ENCODE peak calls at places on chromosomes 2 and 18, in seven cellular contexts. G is LNCaP clone FGC, O is BJ, H is fibroblast of pulmonary artery, C is kidney epithelial cell, D is astrocyte of the spinal cord, L is foreskin fibroblast. S is an unnamed sample.

GRCh38 chr18:50928551-50928950 is 39.3 kb upstream of the ELAC1 start:
- DNase-seq in G (no peak), O (no peak), H (no peak), C (peak; percentile 10), D (no peak), L (no peak), S (peak; percentile 1)

GRCh38 chr2:46643951-46644350 is 164.6 kb downstream of the TMEM247 start:
- DNase-seq in G (no peak), O (no peak), H (no peak), C (no peak), D (peak; percentile 52), L (no peak), S (peak; percentile 12)

GRCh38 chr2:169478339-169478738 is 955 bp upstream of the BBS5 start:
- DNase-seq in G (no peak), O (no peak), H (peak; percentile 90), C (no peak), D (no peak), L (peak; percentile 38), S (no peak)

GRCh38 chr2:113173563-113174368 is at the start of gene PSD4:
- DNase-seq in G (no peak), O (no peak), H (no peak), C (no peak), D (no peak), L (no peak), S (peak; percentile 96)

GRCh38 chr2:196696423-196697073 is 57.0 kb downstream of the CCDC150 start:
- DNase-seq in G (no peak), O (no peak), H (peak; percentile 60), C (peak; percentile 38), D (peak; percentile 72), L (peak; percentile 35), S (no peak)

GRCh38 chr2:48545244-48545643 is 15.3 kb downstream of the STON1 start:
- DNase-seq in G (no peak), O (no peak), H (no peak), C (no peak), D (no peak), L (no peak), S (no peak)

GRCh38 chr18:23422751-23423418 is 30.2 kb upstream of the RIOK3 start:
- DNase-seq in G (no peak), O (peak; percentile 25), H (peak; percentile 40), C (peak; percentile 42), D (no peak), L (peak; percentile 62), S (peak; percentile 91)

GRCh38 chr18:7532942-7533341 is 34.2 kb upstream of the PTPRM start:
- DNase-seq in G (no peak), O (no peak), H (no peak), C (no peak), D (no peak), L (no peak), S (no peak)

GRCh38 chr2:30225131-30225762 is 6.1 kb upstream of the LBH start:
- DNase-seq in G (no peak), O (peak; percentile 28), H (peak; percentile 76), C (no peak), D (peak; percentile 65), L (no peak), S (peak; percentile 76)

GRCh38 chr2:107822302-107822701 is 4.4 kb upstream of the RGPD4 start:
- DNase-seq in G (no peak), O (no peak), H (no peak), C (no peak), D (no peak), L (no peak), S (no peak)

GRCh38 chr2:156182132-156182531 is 150.4 kb downstream of the NR4A2 start:
- DNase-seq in G (peak; percentile 98), O (no peak), H (no peak), C (peak; percentile 42), D (no peak), L (no peak), S (no peak)

GRCh38 chr2:241865957-241866858 is 3.3 kb upstream of the RTP5 start:
- DNase-seq in G (no peak), O (no peak), H (no peak), C (no peak), D (no peak), L (no peak), S (peak; percentile 28)

GRCh38 chr2:133240505-133241230 is 327.6 kb downstream of the NCKAP5 start:
- DNase-seq in G (no peak), O (no peak), H (no peak), C (no peak), D (peak; percentile 43), L (no peak), S (no peak)

GRCh38 chr2:150679456-150680120 is 192.1 kb upstream of the RND3 start:
- DNase-seq in G (no peak), O (no peak), H (peak; percentile 35), C (no peak), D (no peak), L (no peak), S (no peak)

GRCh38 chr2:69643602-69644505 is at the start of gene AAK1:
- DNase-seq in G (no peak), O (peak; percentile 53), H (peak; percentile 90), C (peak; percentile 37), D (peak; percentile 91), L (peak; percentile 86), S (peak; percentile 95)

GRCh38 chr2:15142069-15142689 is 419.0 kb downstream of the NBAS start:
- DNase-seq in G (no peak), O (no peak), H (peak; percentile 3), C (no peak), D (no peak), L (no peak), S (peak; percentile 96)

GRCh38 chr2:15136639-15137038 is 424.5 kb downstream of the NBAS start:
- DNase-seq in G (no peak), O (no peak), H (no peak), C (no peak), D (no peak), L (no peak), S (no peak)

GRCh38 chr2:15145919-15146318 is 415.2 kb downstream of the NBAS start:
- DNase-seq in G (no peak), O (no peak), H (no peak), C (no peak), D (no peak), L (no peak), S (no peak)

GRCh38 chr2:15145046-15145817 is 415.9 kb downstream of the NBAS start:
- DNase-seq in G (no peak), O (no peak), H (no peak), C (no peak), D (no peak), L (no peak), S (no peak)

DNA sequence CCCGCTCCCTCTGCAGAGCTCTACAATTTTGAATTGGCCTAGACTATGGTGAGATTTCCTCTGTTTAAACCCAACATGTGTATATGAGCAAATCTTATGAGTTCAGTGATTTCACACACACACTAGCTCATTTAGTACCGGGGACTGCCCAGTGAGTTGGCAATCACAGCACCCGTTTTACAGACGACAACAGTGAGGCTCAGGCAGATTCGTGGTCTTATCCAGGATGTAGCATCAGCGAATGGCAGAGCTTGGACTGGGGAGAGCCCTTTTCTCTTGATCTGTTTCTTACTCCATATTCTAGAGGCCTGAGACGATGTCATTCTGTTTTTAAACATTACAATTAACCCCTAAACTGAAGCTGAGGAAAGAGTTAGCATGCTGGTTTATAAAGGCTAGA is 419.9 kb downstream of the NBAS start:
- DNase-seq in G (no peak), O (no peak), H (no peak), C (no peak), D (no peak), L (no peak), S (no peak)
- H3K4me3 ChIP-seq in G (no peak overlapping the region), O (no peak overlapping the region), H (no peak overlapping the region), C (no peak overlapping the region), D (no peak overlapping the region), L (no peak overlapping the region), S (no peak overlapping the region)

GRCh38 chr2:190177249-190177648 is 114.7 kb upstream of the MSTN start:
- DNase-seq in G (no peak), O (no peak), H (no peak), C (no peak), D (no peak), L (no peak), S (no peak)

GRCh38 chr2:190181066-190181681 is 118.6 kb upstream of the MSTN start:
- DNase-seq in G (no peak), O (no peak), H (no peak), C (no peak), D (no peak), L (peak; percentile 24), S (peak; percentile 45)

GRCh38 chr2:190179754-190180312 is 117.3 kb upstream of the MSTN start:
- DNase-seq in G (no peak), O (no peak), H (no peak), C (no peak), D (no peak), L (no peak), S (peak; percentile 8)

GRCh38 chr2:190180313-190181065 is 118.0 kb upstream of the MSTN start:
- DNase-seq in G (no peak), O (no peak), H (no peak), C (no peak), D (peak; percentile 20), L (peak; percentile 17), S (peak; percentile 87)

DNA sequence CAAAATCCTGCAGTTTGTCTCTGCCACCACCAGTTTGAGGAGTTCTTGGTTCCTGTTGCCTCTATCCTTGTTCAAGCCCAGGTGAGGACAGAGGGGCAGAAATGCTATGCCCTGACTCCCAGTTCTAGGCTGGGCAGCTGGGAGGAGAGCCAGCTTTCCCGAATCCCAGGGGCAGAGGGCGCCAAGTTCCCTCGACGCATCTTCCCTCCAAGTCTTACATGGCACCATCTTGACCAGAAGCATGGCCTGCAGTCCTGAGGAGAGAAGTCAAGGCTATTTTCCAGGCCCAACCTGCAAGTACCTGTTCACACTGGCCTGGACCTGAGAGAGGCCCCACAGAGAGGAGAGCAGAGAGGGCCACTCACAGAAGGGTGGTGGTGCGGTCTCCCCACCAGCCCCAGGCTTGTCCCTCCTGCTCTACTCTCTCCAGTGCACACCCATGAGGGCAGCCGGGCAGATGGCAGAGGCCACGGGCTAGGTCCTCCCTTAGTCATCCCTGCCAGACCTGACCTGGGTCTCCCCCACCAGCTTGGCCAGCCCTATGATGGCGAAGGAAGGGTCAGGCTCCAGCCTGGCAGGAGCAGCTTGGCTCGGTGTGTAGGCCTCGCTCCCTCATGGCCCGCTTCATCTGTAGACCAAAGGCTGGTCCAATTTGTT is 115.7 kb upstream of the MSTN start:
- DNase-seq in G (no peak), O (no peak), H (no peak), C (no peak), D (no peak), L (no peak), S (no peak)
- TF ChIP-seq CTCF in G (no peak), O (no peak), H (no peak), C (no peak), D (no peak), L (no peak), S (no peak)

GRCh38 chr18:44679912-44680270 is 797 bp upstream of the SETBP1 start:
- DNase-seq in G (no peak), O (no peak), H (peak; percentile 57), C (no peak), D (peak; percentile 40), L (no peak), S (peak; percentile 66)
- H3K4me3 ChIP-seq in G (peak overlapping the region; percentile 75), O (peak overlapping the region; percentile 82), H (peak overlapping the region; percentile 60), C (peak overlapping the region; percentile 72), D (peak overlapping the region; percentile 57), L (peak overlapping the region; percentile 71), S (peak overlapping the region; percentile 67)

DNA sequence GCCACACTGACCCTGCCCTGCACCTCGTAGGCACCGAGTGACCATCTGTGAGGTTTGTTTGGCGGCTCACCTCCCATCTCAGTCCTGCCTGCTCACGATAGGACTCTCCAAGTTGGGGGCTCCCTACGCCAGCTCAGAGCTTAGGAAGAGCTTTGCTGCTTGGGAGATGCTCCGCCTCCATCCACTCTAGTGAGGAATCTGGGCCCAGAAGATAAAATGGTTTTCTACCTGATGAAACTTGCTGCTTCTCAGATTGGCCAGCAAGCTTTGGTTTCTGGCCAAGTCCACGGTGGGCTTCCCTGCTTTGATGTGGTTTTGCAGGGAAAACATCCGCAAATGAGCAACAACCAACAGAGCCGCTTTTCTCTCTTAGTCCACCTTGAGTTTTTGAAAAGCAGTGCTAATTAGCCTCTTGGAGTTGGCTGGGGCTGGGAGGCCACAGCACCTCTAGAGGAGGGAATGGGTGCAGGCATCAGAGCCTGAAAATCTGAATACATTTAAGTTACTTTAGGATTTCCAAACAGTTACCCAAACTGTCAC is 42.2 kb downstream of the THNSL2 start:
- DNase-seq in G (no peak), O (no peak), H (peak; percentile 10), C (no peak), D (no peak), L (peak; percentile 3), S (no peak)
- TF ChIP-seq CTCF in G (peak; percentile 46), O (peak; percentile 65), H (peak; percentile 52), C (peak; percentile 70), D (peak; percentile 53), L (peak; percentile 58), S (peak; percentile 40)